ENCODE peak calls at places on chromosomes 7 and 10, in ten cellular contexts. P, N, H, O, T, Z, A, X, J and Q are unnamed samples.
A peak's percentile ranks its signal among the peaks of the same experiment; 100 is the strongest.

GRCh38 chr7:133011746-133012145 is 70.1 kb downstream of the CHCHD3 start:
- DNase-seq in P (no peak), A (no peak), O (no peak), J (no peak), Z (no peak), T (no peak), X (no peak), N (no peak), H (no peak), Q (no peak)

GRCh38 chr10:107767185-107767584 is 602.7 kb upstream of the SORCS1 start:
- DNase-seq in P (no peak), A (no peak), O (no peak), J (no peak), H (no peak), N (no peak), X (no peak), Z (no peak), T (no peak), Q (no peak)

GRCh38 chr10:131930150-131930549 is 29.3 kb downstream of the PPP2R2D start:
- DNase-seq in Z (no peak), P (no peak), A (no peak), J (peak; percentile 14), X (no peak), O (no peak), T (no peak), H (no peak), N (no peak), Q (peak; percentile 11)

GRCh38 chr7:129433823-129434171 is 435 bp upstream of the STRIP2 start:
- DNase-seq in T (peak; percentile 88), N (peak; percentile 52), O (peak; percentile 65), Z (no peak), J (no peak), X (no peak), A (no peak), P (no peak), H (peak; percentile 79), Q (no peak)

GRCh38 chr10:100506596-100507356 is 12.9 kb downstream of the SEC31B start:
- DNase-seq in N (peak; percentile 11), T (no peak), Z (no peak), O (no peak), X (no peak), J (no peak), A (no peak), P (no peak), H (no peak), Q (no peak)

GRCh38 chr10:132526676-132527075 is 10.9 kb upstream of the INPP5A start:
- DNase-seq in H (peak; percentile 45), Z (no peak), X (no peak), J (no peak), T (no peak), P (no peak), O (no peak), A (no peak), N (no peak), Q (no peak)

GRCh38 chr10:125144209-125144608 is 16.2 kb downstream of the CTBP2 start:
- DNase-seq in T (no peak), J (no peak), O (no peak), H (no peak), Z (no peak), X (no peak), N (no peak), P (no peak), A (no peak), Q (no peak)

GRCh38 chr7:27191716-27192545 is 6.9 kb upstream of the HOXA11 start:
- DNase-seq in J (peak; percentile 24), X (no peak), O (no peak), P (no peak), N (no peak), H (peak; percentile 72), T (peak; percentile 74), Z (no peak), A (no peak), Q (peak; percentile 61)

GRCh38 chr10:17348111-17349008 is 106.0 kb downstream of the ST8SIA6 start:
- DNase-seq in A (peak; percentile 74), P (peak; percentile 73), J (no peak), O (no peak), Z (peak; percentile 47), H (peak; percentile 66), N (peak; percentile 13), X (peak; percentile 32), T (peak; percentile 43), Q (no peak)

DNA sequence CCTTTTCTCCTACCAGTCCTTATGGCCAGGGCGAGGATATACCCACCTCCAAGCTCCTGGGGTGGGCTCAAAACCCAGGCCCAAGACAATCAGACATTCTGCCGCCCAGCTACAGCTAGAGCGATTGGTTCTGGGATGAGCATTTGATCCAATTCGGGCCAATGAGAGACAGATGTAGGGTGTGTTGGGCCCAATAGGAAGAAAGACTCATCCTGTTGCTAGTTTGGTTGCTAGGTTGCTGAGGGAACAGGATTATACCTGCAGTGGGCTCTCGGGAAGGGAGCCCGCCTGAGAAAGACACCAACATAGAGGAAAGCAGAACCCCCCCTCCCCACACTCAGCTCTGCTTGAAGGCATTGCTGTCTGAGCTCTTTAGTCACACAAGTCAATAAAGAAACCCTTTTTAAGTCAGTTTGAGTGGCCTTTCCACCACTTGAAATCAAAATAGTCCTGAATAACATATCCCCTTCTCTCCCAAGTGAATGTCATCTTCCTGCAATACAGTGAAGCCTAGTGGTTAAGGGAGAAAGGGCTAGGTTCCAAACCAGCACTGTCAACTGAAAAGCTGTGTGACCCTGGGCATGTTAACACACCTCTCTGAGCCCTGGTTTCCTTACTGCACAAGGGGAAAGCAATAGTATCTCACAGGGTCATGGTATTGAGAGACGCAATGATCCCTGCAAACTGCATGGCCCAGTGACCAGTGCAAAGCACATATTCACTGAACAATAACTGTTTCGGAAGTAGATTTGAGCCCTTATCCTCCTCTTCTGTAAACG is 21.8 kb downstream of the ITPRIP start:
- DNase-seq in A (no peak), N (no peak), H (no peak), X (no peak), J (no peak), T (no peak), P (no peak), Z (no peak), O (no peak), Q (no peak)
- H3K27ac ChIP-seq in A (peak overlapping the region; percentile 31), N (no peak overlapping the region), H (no peak overlapping the region), X (peak overlapping the region; percentile 73), J (no peak overlapping the region), T (no peak overlapping the region), P (peak overlapping the region; percentile 55), Z (no peak overlapping the region), O (no peak overlapping the region), Q (no peak overlapping the region)

GRCh38 chr10:119818889-119819270 is 53.8 kb downstream of the MCMBP start:
- DNase-seq in A (no peak), T (peak; percentile 80), P (no peak), X (no peak), Z (no peak), O (no peak), H (no peak), J (no peak), N (no peak), Q (no peak)
- H3K4me3 ChIP-seq in A (peak overlapping the region; percentile 16), T (peak overlapping the region; percentile 60), P (no peak overlapping the region), X (peak overlapping the region; percentile 57), Z (no peak overlapping the region), O (no peak overlapping the region), H (no peak overlapping the region), J (peak overlapping the region; percentile 38), N (no peak overlapping the region), Q (no peak overlapping the region)

GRCh38 chr10:115432188-115432819 is 339.1 kb downstream of the ATRNL1 start:
- DNase-seq in A (no peak), J (no peak), X (no peak), O (peak; percentile 31), Z (no peak), T (peak; percentile 41), N (peak; percentile 29), H (no peak), P (no peak), Q (no peak)
- TF ChIP-seq CTCF in A (no peak), J (no peak), X (peak; percentile 37), O (peak; percentile 57), Z (peak; percentile 53), T (peak; percentile 60), N (peak; percentile 69), H (no peak), P (peak; percentile 23), Q (peak; percentile 31)

DNA sequence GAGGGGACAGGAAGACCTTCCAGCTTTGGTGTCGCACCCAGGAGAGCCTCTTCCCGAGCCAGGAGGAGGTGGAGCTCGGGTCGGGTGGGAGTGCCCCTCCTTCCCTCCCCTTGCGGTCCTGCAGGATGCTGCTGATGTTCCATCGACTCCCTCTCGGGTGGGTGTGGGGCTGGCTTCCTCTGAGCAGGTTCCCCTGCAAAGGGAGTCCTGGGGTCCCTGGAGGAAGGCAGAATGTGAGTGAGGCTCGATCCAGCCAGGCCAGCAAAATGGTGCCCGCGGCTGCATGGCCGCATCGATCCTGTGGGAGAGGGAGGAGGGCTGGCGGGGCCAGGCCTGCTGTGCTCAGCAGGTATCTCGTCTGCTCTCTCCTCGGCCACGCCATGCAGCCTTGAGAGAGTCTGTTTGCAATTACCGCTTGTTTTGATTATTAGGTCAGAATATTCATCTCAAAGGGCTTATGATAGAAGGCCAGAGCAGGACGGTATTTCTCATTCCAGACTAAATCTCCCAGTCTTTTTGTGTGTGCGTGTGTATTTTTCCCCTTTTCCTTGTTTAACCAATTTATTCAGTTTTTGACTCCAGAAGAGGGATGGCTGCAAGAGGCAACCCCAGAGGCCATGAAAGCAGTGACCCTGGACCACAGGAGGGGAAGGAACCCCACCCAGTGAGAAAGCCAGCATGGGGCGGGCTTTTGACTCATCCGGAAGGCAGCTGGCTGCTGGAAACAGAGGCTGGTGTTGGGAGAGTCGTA is 137.3 kb upstream of the ZMIZ1 start:
- DNase-seq in T (no peak), J (peak; percentile 35), O (no peak), X (peak; percentile 63), P (peak; percentile 54), H (no peak), Z (no peak), N (no peak), A (peak; percentile 75), Q (peak; percentile 54)
- H3K27ac ChIP-seq in T (no peak overlapping the region), J (peak overlapping the region; percentile 49), O (no peak overlapping the region), X (peak overlapping the region; percentile 21), P (peak overlapping the region; percentile 58), H (no peak overlapping the region), Z (no peak overlapping the region), N (no peak overlapping the region), A (peak overlapping the region; percentile 53), Q (no peak overlapping the region)

DNA sequence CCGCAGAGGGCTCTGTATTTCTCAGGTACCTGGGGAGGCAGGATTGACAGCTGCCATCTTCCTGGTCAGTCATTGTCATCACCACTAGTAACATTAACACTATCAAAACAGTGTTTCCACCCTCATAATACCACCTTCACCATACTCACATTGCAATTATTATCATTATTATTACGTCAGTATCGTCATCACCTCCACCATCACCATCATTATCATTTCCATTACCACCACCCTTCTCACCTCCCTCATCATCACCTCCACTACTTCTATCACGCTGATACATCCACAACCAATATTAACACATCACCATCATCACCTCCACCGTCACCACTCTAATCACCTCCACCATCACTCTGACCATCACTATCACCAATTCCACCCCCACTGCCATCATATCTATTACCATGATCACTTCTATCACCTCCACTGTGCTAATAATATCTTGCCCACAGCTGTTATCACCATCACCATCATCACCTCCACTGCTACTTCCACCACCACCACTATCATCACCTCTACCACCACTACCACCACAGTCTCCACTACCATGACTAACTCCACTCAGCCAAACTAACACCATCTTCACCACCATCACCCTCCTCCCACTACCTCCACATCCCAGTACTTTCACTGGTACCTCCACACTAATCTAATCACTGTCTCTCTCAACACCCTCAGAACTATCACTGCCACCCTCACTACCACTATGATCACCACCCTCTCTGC is 196.4 kb downstream of the RPS24 start:
- DNase-seq in X (no peak), J (no peak), Z (no peak), T (no peak), P (no peak), N (no peak), A (no peak), H (no peak), O (no peak), Q (no peak)
- H3K4me3 ChIP-seq in X (no peak overlapping the region), J (no peak overlapping the region), Z (no peak overlapping the region), T (no peak overlapping the region), P (no peak overlapping the region), N (no peak overlapping the region), A (no peak overlapping the region), H (no peak overlapping the region), O (no peak overlapping the region), Q (no peak overlapping the region)